ENCODE peak calls at places on chromosomes 1 and 21, in ten cellular contexts. V is RWPE2; B is hepatocyte; N is aorta; R is K562; M is CD8-positive, alpha-beta memory T cell; J is IMR-90; K is endodermal cell; Y is CD4-positive, alpha-beta memory T cell; E is fibroblast of lung. A is an unnamed sample. For H3K36me3, the result is how much of the 10 kb centered on the place peaks cover.

GRCh38 chr21:33230518-33231324 is 983 bp downstream of the IFNAR2 start:
- DNase-seq in V (peak), B (peak), N (peak), R (peak), M (peak), J (peak), K (peak), Y (peak), E (peak), A (peak)

GRCh38 chr21:44982558-44983244 is 42.9 kb downstream of the SLX9 start:
- DNase-seq in V (peak), B (peak), N (peak), R (no peak), M (no peak), J (peak), K (no peak), Y (no peak), E (peak), A (no peak)

GRCh38 chr1:19799877-19800804 is at the start of gene TMCO4:
- DNase-seq in V (peak), B (peak), N (peak), R (no peak), M (peak), J (peak), K (peak), Y (peak), E (peak), A (peak)

GRCh38 chr1:19676438-19676922 is 11.8 kb downstream of the HTR6 start:
- DNase-seq in V (no peak), B (peak), N (peak), R (peak), M (no peak), J (peak), K (peak), Y (no peak), E (peak), A (no peak)

GRCh38 chr21:38503588-38503987 is 5.3 kb upstream of the ERG start:
- DNase-seq in V (no peak), B (no peak), N (no peak), R (no peak), M (no peak), J (peak), K (no peak), Y (no peak), E (peak), A (no peak)

GRCh38 chr1:38563985-38564735 is 295.4 kb downstream of the RRAGC start:
- DNase-seq in V (no peak), B (no peak), N (no peak), R (no peak), M (no peak), J (no peak), K (no peak), Y (no peak), E (no peak), A (no peak)

GRCh38 chr1:20124451-20125057 is 5.2 kb upstream of the PLA2G2D start:
- DNase-seq in V (no peak), B (peak), N (no peak), R (peak), M (no peak), J (peak), K (no peak), Y (no peak), E (peak), A (no peak)

GRCh38 chr1:153431002-153431401 is 14.7 kb downstream of the S100A7A start:
- DNase-seq in V (no peak), B (no peak), N (no peak), R (no peak), M (no peak), J (no peak), K (no peak), Y (no peak), E (no peak), A (no peak)

GRCh38 chr1:223189525-223189902 is 46.5 kb upstream of the TLR5 start:
- DNase-seq in V (no peak), B (no peak), N (no peak), R (no peak), M (no peak), J (no peak), K (peak), Y (no peak), E (no peak), A (no peak)

GRCh38 chr1:243950166-243950565 is 100.1 kb upstream of the AKT3 start:
- DNase-seq in V (no peak), B (peak), N (no peak), R (no peak), M (no peak), J (peak), K (no peak), Y (no peak), E (peak), A (no peak)

GRCh38 chr1:38334930-38335592 is 288.5 kb upstream of the POU3F1 start:
- DNase-seq in V (no peak), B (no peak), N (no peak), R (peak), M (no peak), J (no peak), K (no peak), Y (no peak), E (no peak), A (no peak)

GRCh38 chr21:29264721-29265120 is 34.0 kb upstream of the BACH1 start:
- DNase-seq in V (no peak), B (no peak), N (no peak), R (no peak), M (no peak), J (peak), K (no peak), Y (no peak), E (no peak), A (no peak)

GRCh38 chr21:44654576-44654950 is at the start of gene KRTAP12-4:
- DNase-seq in V (no peak), B (no peak), N (no peak), R (no peak), M (no peak), J (no peak), K (no peak), Y (no peak), E (no peak), A (no peak)

GRCh38 chr1:203475012-203475981 is at the start of gene PRELP:
- DNase-seq in V (no peak), B (peak), N (no peak), R (peak), M (no peak), J (peak), K (peak), Y (no peak), E (peak), A (no peak)

GRCh38 chr1:61116421-61116820 is 34.1 kb downstream of the NFIA start:
- DNase-seq in V (no peak), B (no peak), N (no peak), R (no peak), M (no peak), J (no peak), K (no peak), Y (no peak), E (no peak), A (no peak)

GRCh38 chr1:183472488-183473285 is at the start of gene SMG7:
- DNase-seq in V (peak), B (peak), N (peak), R (peak), M (no peak), J (peak), K (no peak), Y (no peak), E (no peak), A (peak)

GRCh38 chr1:3038113-3038551 is 16.9 kb downstream of the ACTRT2 start:
- DNase-seq in V (peak), B (no peak), N (peak), R (no peak), M (no peak), J (no peak), K (no peak), Y (no peak), E (no peak), A (no peak)

GRCh38 chr1:80064524-80064923 is 1058.0 kb upstream of the ADGRL4 start:
- DNase-seq in V (no peak), B (no peak), N (no peak), R (no peak), M (no peak), J (peak), K (no peak), Y (no peak), E (no peak), A (no peak)

GRCh38 chr1:167016090-167016750 is 27.1 kb downstream of the MAEL start:
- DNase-seq in V (no peak), B (no peak), N (no peak), R (no peak), M (no peak), J (no peak), K (no peak), Y (no peak), E (no peak), A (no peak)
- H3K27ac ChIP-seq in V (no peak), B (no peak), N (no peak), R (no peak), M (no peak), J (no peak), K (no peak), Y (no peak), E (no peak), A (no peak)

DNA sequence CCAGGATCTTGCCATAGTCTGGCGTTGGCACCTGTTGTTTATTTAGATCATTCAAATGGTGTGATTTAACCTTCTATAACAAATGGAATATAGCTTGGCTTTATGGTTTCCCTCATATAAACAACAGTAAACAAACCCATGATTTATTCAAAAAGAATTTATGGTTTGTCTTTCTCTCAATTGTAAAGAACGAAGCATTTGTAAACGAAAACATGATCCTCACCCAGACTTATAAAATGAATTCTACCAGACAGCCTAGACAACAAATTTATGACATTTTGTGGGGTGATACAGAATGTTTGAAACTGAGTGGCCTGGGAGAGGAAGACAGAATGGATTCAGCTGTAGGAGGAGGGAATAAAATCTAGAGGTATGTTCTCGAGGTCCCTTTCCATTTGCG is 66.1 kb upstream of the PTGFR start:
- DNase-seq in V (no peak), B (no peak), N (no peak), R (no peak), M (no peak), J (no peak), K (no peak), Y (no peak), E (no peak), A (no peak)
- H3K36me3 ChIP-seq in V (under half), B (under half), N (under half), R (under half), M (under half), J (under half), K (under half), Y (under half), E (under half), A (under half)

GRCh38 chr21:17784604-17785402 is 34.4 kb downstream of the C21orf91 start:
- DNase-seq in V (no peak), B (no peak), N (no peak), R (no peak), M (no peak), J (no peak), K (no peak), Y (no peak), E (no peak), A (no peak)

GRCh38 chr21:17782051-17782450 is 37.1 kb downstream of the C21orf91 start:
- DNase-seq in V (no peak), B (no peak), N (no peak), R (no peak), M (no peak), J (no peak), K (no peak), Y (peak), E (no peak), A (no peak)

GRCh38 chr21:17785403-17785788 is 33.8 kb downstream of the C21orf91 start:
- DNase-seq in V (no peak), B (no peak), N (no peak), R (no peak), M (no peak), J (no peak), K (no peak), Y (no peak), E (no peak), A (no peak)

GRCh38 chr21:17783003-17783402 is 36.2 kb downstream of the C21orf91 start:
- DNase-seq in V (no peak), B (no peak), N (no peak), R (no peak), M (no peak), J (no peak), K (no peak), Y (no peak), E (no peak), A (no peak)

GRCh38 chr21:17783816-17784598 is 35.1 kb downstream of the C21orf91 start:
- DNase-seq in V (no peak), B (no peak), N (no peak), R (no peak), M (peak), J (no peak), K (no peak), Y (peak), E (no peak), A (no peak)
- H3K27ac ChIP-seq in V (no peak), B (no peak), N (no peak), R (no peak), M (peak), J (no peak), K (no peak), Y (peak), E (no peak), A (peak)

GRCh38 chr21:41381731-41382130 is 19.9 kb downstream of the MX2 start:
- DNase-seq in V (no peak), B (no peak), N (no peak), R (no peak), M (no peak), J (no peak), K (no peak), Y (no peak), E (no peak), A (no peak)
- H3K36me3 ChIP-seq in V (under half), B (under half), N (under half), R (under half), M (under half), J (under half), K (under half), Y (half or more), E (under half), A (half or more)

GRCh38 chr1:236304682-236305081 is 22.9 kb upstream of the ERO1B start:
- DNase-seq in V (no peak), B (no peak), N (no peak), R (no peak), M (no peak), J (no peak), K (no peak), Y (no peak), E (no peak), A (no peak)

GRCh38 chr1:236302941-236303340 is 21.2 kb upstream of the ERO1B start:
- DNase-seq in V (no peak), B (no peak), N (no peak), R (no peak), M (no peak), J (no peak), K (no peak), Y (no peak), E (no peak), A (no peak)

GRCh38 chr1:236301080-236301957 is 19.6 kb upstream of the ERO1B start:
- DNase-seq in V (no peak), B (no peak), N (no peak), R (no peak), M (no peak), J (no peak), K (no peak), Y (no peak), E (no peak), A (no peak)

GRCh38 chr1:236303675-236304074 is 21.9 kb upstream of the ERO1B start:
- DNase-seq in V (no peak), B (no peak), N (no peak), R (no peak), M (no peak), J (no peak), K (no peak), Y (no peak), E (no peak), A (no peak)

DNA sequence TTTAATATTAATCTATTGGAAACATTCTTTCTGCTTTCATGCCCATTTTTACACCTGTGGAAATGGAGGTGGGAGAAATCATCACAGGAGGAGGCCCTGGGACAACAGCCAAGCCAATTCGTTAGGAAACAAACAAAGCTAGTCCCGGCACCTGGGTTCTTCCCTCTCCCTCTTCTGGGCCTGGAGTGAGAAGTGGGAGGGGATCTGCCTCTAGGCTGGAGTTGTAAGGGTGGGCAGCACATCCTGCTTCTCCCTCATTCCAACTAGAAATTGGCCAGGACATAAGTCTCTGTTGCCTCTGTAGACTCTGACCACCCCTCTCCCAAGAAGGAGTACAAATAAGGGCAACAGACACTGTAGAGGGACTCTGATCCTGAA is 20.2 kb upstream of the ERO1B start:
- DNase-seq in V (no peak), B (no peak), N (no peak), R (no peak), M (no peak), J (no peak), K (no peak), Y (no peak), E (no peak), A (no peak)
- H3K27ac ChIP-seq in V (no peak), B (no peak), N (no peak), R (no peak), M (no peak), J (no peak), K (no peak), Y (no peak), E (no peak), A (no peak)

GRCh38 chr1:110040548-110040947 is 6.1 kb downstream of the STRIP1 start:
- DNase-seq in V (no peak), B (no peak), N (no peak), R (no peak), M (no peak), J (no peak), K (no peak), Y (no peak), E (no peak), A (no peak)
- H3K36me3 ChIP-seq in V (half or more), B (under half), N (under half), R (half or more), M (half or more), J (half or more), K (half or more), Y (half or more), E (under half), A (half or more)

GRCh38 chr1:12142141-12142823 is 24.5 kb upstream of the TNFRSF1B start:
- DNase-seq in V (no peak), B (no peak), N (no peak), R (no peak), M (no peak), J (no peak), K (no peak), Y (no peak), E (no peak), A (no peak)
- H3K27ac ChIP-seq in V (no peak), B (no peak), N (no peak), R (no peak), M (no peak), J (no peak), K (no peak), Y (no peak), E (no peak), A (no peak)

A was measured in effector memory CD4-positive, alpha-beta T cell.